ENCODE peak calls at places on chromosomes 2 and 18, in six cellular contexts. A is CD4-positive, alpha-beta memory T cell; L is mammary epithelial cell; Z is K562; P is HCT116; X is right cardiac atrium. R is an unnamed sample. For H3K4me1, the result is how much of the 10 kb centered on the place peaks cover.

GRCh38 chr2:69381337-69381737 is 5.7 kb downstream of the GFPT1 start:
- DNase-seq in P (no peak), L (no peak), X (no peak), Z (no peak), A (no peak), R (no peak)

GRCh38 chr2:24908316-24908937 is 11.6 kb downstream of the ADCY3 start:
- DNase-seq in X (no peak), P (no peak), A (no peak), L (no peak), Z (no peak), R (no peak)

GRCh38 chr2:240800241-240800640 is 19.8 kb downstream of the KIF1A start:
- DNase-seq in X (peak), L (no peak), Z (no peak), A (no peak), P (no peak), R (peak)

GRCh38 chr2:48584551-48584950 is 33.1 kb upstream of the GTF2A1L start:
- DNase-seq in X (no peak), P (no peak), L (no peak), Z (no peak), A (no peak), R (no peak)

GRCh38 chr2:1750270-1750934 is 6.1 kb upstream of the PXDN start:
- DNase-seq in Z (no peak), L (no peak), X (no peak), P (no peak), A (no peak), R (no peak)

GRCh38 chr2:198326431-198326830 is 522.0 kb downstream of the PLCL1 start:
- DNase-seq in X (no peak), L (no peak), Z (no peak), P (no peak), A (peak), R (no peak)

GRCh38 chr2:187552959-187553681 is 1.1 kb downstream of the TFPI start:
- DNase-seq in L (peak), P (no peak), A (no peak), X (no peak), Z (peak), R (no peak)

GRCh38 chr2:57760448-57760847 is 286.2 kb upstream of the VRK2 start:
- DNase-seq in Z (no peak), P (no peak), L (no peak), A (no peak), X (no peak), R (no peak)

GRCh38 chr2:233386382-233387041 is 32.2 kb downstream of the DGKD start:
- DNase-seq in P (no peak), Z (no peak), X (peak), A (no peak), L (no peak), R (peak)

DNA sequence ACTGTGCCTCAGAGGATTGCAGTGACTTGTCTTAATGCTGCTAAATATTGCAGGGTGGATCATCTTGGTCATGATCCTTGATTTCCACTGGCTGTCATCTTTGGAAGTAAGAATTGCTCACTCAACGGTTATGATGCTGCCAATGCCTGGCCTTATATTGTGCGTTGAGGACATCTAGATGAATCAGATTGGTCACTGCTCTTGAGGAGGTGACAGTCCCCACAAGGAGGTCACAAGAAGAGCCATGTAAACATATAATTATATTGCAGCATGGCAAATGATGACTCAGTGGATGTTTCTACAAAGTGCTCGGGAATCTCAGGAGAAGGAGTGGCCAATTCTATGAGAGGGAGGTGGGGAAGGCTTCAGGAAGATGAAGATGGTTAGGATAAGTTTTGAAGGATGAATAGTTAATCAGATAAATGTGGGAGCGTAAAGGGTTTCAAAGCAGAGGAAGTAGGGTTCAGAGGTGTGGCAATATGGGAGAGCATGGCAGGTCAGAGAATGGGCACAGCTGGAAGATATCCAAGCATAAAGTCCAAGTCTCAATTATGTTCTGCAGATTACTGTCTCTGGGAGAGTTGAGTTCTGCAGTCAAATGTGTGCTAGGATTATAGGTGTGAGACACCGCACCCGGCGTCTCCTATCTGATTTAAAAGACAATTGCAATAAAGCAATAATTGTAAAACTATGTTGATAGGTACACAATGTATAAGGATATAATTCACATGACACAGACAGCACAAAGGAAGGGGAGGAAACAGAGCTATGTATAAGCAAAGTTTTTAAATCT is 21.4 kb upstream of the TMEM131 start:
- DNase-seq in A (no peak), Z (no peak), L (no peak), P (no peak), X (no peak), R (no peak)
- H3K4me1 ChIP-seq in A (under half), Z (under half), L (under half), P (under half), X (under half), R (under half)

GRCh38 chr2:55048514-55048924 is 1.7 kb downstream of the RTN4 start:
- DNase-seq in A (no peak), X (no peak), P (peak), L (peak), Z (peak), R (peak)
- H3K27ac ChIP-seq in A (peak), X (peak), P (peak), L (peak), Z (peak), R (peak)

DNA sequence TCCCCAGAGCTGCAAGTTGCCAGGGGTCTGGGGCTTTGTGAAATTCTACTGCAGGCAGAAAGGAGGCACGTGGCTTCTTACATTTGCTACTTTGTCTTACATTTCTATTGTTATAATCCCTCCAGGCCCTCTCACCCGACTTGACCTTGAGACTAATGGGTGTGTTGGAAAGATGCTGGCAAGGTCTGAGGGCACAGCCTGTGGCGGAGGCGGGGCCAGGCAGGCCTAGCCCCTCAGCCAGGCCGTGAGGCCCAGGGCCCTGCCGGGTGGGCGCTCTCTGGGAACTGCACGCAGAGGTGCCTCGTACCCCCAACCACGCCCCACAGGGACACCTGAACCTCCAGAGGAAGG is 85.7 kb upstream of the NDUFV2 start:
- DNase-seq in A (no peak), Z (no peak), L (no peak), P (no peak), X (no peak), R (no peak)
- H3K4me3 ChIP-seq in A (no peak), Z (no peak), L (no peak), P (no peak), X (peak), R (no peak)

DNA sequence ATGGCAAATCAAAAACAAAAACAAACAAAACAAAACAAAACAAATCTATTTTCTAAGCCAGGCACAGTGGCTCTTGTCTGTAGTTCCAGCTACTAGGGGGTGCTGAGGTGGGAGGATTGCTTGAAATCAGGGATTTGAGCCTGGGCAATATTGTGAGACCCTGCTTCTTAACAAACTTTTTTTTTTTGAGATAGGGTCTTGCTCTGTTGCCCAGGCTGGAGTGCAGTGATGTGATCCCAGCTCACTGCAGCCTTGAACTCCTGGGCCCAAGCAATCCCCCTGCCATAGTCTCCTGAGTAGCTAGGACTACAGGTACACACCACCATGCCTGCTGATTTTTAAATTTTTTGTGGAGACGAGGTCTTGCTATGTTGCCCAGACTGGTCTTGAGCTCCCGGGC is 6.2 kb downstream of the HPCAL1 start:
- DNase-seq in X (no peak), P (no peak), Z (no peak), A (no peak), L (no peak), R (no peak)
- H3K4me1 ChIP-seq in X (under half), P (under half), Z (under half), A (half or more), L (under half), R (under half)

GRCh38 chr2:238170386-238171071 is 11.8 kb downstream of the ERFE start:
- DNase-seq in A (no peak), P (no peak), Z (no peak), L (no peak), X (peak), R (no peak)
- H3K27ac ChIP-seq in A (no peak), P (no peak), Z (peak), L (peak), X (no peak), R (no peak)

DNA sequence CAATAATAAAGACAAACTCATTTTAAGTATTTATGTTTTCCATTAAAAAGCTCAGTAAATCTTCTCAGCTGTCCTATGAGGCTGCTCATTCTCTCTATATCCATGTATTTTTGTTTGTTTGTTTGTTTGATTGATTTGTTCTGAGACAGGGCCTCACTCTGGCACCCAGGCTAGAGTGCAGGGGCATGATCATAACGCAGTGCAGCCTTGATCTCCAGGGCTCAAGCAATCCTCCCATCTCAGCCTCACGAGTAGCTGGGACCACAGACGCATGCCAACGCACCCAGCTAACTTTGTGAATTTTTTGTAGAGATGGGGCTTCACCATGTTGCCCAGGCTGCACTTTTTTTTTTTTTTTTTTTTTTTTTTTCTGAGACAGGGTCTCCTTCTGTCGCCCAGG is 5.6 kb downstream of the STRN start:
- DNase-seq in L (no peak), P (no peak), X (no peak), Z (no peak), A (no peak), R (no peak)
- H3K4me3 ChIP-seq in L (no peak), P (no peak), X (no peak), Z (no peak), A (no peak), R (no peak)

DNA sequence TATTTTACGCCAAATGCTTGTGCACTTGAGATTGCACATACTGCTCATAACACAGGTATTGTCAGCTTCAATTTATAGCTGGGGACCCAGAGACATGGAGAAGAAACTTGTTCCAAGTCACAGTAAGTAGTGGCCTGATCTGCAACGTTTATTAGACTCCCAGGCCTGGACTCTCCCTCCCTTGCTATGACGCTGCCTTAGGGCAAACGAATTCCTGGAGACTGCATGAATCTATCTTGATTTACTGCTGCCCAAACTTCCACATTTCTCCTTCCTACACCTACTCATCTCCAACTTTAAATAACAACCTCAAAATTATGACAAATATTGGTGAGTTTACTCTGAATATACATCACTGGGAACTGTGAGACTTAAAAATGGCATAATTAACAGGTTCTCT is 145.1 kb upstream of the CCDC195 start:
- DNase-seq in X (no peak), L (no peak), P (no peak), A (no peak), Z (no peak), R (no peak)
- H3K4me1 ChIP-seq in X (under half), L (under half), P (under half), A (under half), Z (under half), R (under half)

GRCh38 chr2:22812065-22812680 is 572.8 kb upstream of the KLHL29 start:
- DNase-seq in X (no peak), L (no peak), Z (no peak), A (no peak), P (no peak), R (no peak)
- H3K27ac ChIP-seq in X (no peak), L (no peak), Z (no peak), A (no peak), P (no peak), R (no peak)

R was measured in cardiac muscle cell.